ENCODE peak calls at places on chromosome 7, in nine cellular contexts. One of them, this sample, is unnamed.

GRCh38 chr7:109873296-109873695 is 1217.6 kb upstream of the LRRN3 start:
- DNase-seq in psoas muscle: no peak
- DNase-seq in GM23338: peak
- DNase-seq in activated naive CD4-positive, alpha-beta T cell treated with Interleukin-2 at 50 U/mL for 16 hours: no peak
- DNase-seq in lower lobe of right lung: no peak
- DNase-seq in T follicular helper cell: no peak
- DNase-seq in iris pigment epithelial cell: no peak
- DNase-seq in spleen: no peak
- DNase-seq in activated CD8-positive, alpha-beta T cell treated with anti-CD3 and anti-CD28 coated beads, Interleukin-2, amount 10 ng/mL, durations not matched to agents 7 days and 5 days: no peak
- DNase-seq in this sample: no peak

GRCh38 chr7:4747746-4748145 is 27.7 kb upstream of the AP5Z1 start:
- DNase-seq in psoas muscle: no peak
- DNase-seq in GM23338: no peak
- DNase-seq in activated naive CD4-positive, alpha-beta T cell treated with Interleukin-2 at 50 U/mL for 16 hours: no peak
- DNase-seq in lower lobe of right lung: no peak
- DNase-seq in T follicular helper cell: no peak
- DNase-seq in iris pigment epithelial cell: no peak
- DNase-seq in spleen: no peak
- DNase-seq in activated CD8-positive, alpha-beta T cell treated with anti-CD3 and anti-CD28 coated beads, Interleukin-2, amount 10 ng/mL, durations not matched to agents 7 days and 5 days: no peak
- DNase-seq in this sample: no peak

GRCh38 chr7:135486258-135486657 is 23.6 kb downstream of the CNOT4 start:
- DNase-seq in psoas muscle: no peak
- DNase-seq in GM23338: no peak
- DNase-seq in activated naive CD4-positive, alpha-beta T cell treated with Interleukin-2 at 50 U/mL for 16 hours: no peak
- DNase-seq in lower lobe of right lung: no peak
- DNase-seq in T follicular helper cell: no peak
- DNase-seq in iris pigment epithelial cell: peak
- DNase-seq in spleen: no peak
- DNase-seq in activated CD8-positive, alpha-beta T cell treated with anti-CD3 and anti-CD28 coated beads, Interleukin-2, amount 10 ng/mL, durations not matched to agents 7 days and 5 days: no peak
- DNase-seq in this sample: no peak

GRCh38 chr7:69373171-69374035 is 224.9 kb upstream of the AUTS2 start:
- DNase-seq in psoas muscle: no peak
- DNase-seq in GM23338: no peak
- DNase-seq in activated naive CD4-positive, alpha-beta T cell treated with Interleukin-2 at 50 U/mL for 16 hours: no peak
- DNase-seq in lower lobe of right lung: no peak
- DNase-seq in T follicular helper cell: no peak
- DNase-seq in iris pigment epithelial cell: peak
- DNase-seq in spleen: no peak
- DNase-seq in activated CD8-positive, alpha-beta T cell treated with anti-CD3 and anti-CD28 coated beads, Interleukin-2, amount 10 ng/mL, durations not matched to agents 7 days and 5 days: no peak
- DNase-seq in this sample: no peak

GRCh38 chr7:94763268-94763667 is 107.3 kb upstream of the SGCE start:
- DNase-seq in psoas muscle: no peak
- DNase-seq in GM23338: no peak
- DNase-seq in activated naive CD4-positive, alpha-beta T cell treated with Interleukin-2 at 50 U/mL for 16 hours: no peak
- DNase-seq in lower lobe of right lung: no peak
- DNase-seq in T follicular helper cell: no peak
- DNase-seq in iris pigment epithelial cell: peak
- DNase-seq in spleen: no peak
- DNase-seq in activated CD8-positive, alpha-beta T cell treated with anti-CD3 and anti-CD28 coated beads, Interleukin-2, amount 10 ng/mL, durations not matched to agents 7 days and 5 days: no peak
- DNase-seq in this sample: no peak

GRCh38 chr7:112212516-112213036 is 6.1 kb downstream of the ZNF277 start:
- DNase-seq in psoas muscle: no peak
- DNase-seq in GM23338: no peak
- DNase-seq in activated naive CD4-positive, alpha-beta T cell treated with Interleukin-2 at 50 U/mL for 16 hours: no peak
- DNase-seq in lower lobe of right lung: no peak
- DNase-seq in T follicular helper cell: no peak
- DNase-seq in iris pigment epithelial cell: peak
- DNase-seq in spleen: no peak
- DNase-seq in activated CD8-positive, alpha-beta T cell treated with anti-CD3 and anti-CD28 coated beads, Interleukin-2, amount 10 ng/mL, durations not matched to agents 7 days and 5 days: no peak
- DNase-seq in this sample: no peak

GRCh38 chr7:7761340-7761973 is 43.0 kb upstream of the RPA3 start:
- DNase-seq in psoas muscle: no peak
- DNase-seq in GM23338: no peak
- DNase-seq in activated naive CD4-positive, alpha-beta T cell treated with Interleukin-2 at 50 U/mL for 16 hours: no peak
- DNase-seq in lower lobe of right lung: no peak
- DNase-seq in T follicular helper cell: no peak
- DNase-seq in iris pigment epithelial cell: peak
- DNase-seq in spleen: no peak
- DNase-seq in activated CD8-positive, alpha-beta T cell treated with anti-CD3 and anti-CD28 coated beads, Interleukin-2, amount 10 ng/mL, durations not matched to agents 7 days and 5 days: no peak
- DNase-seq in this sample: no peak

GRCh38 chr7:121994625-121995410 is 121.9 kb downstream of the PTPRZ1 start:
- DNase-seq in psoas muscle: no peak
- DNase-seq in GM23338: peak
- DNase-seq in activated naive CD4-positive, alpha-beta T cell treated with Interleukin-2 at 50 U/mL for 16 hours: peak
- DNase-seq in lower lobe of right lung: no peak
- DNase-seq in T follicular helper cell: peak
- DNase-seq in iris pigment epithelial cell: peak
- DNase-seq in spleen: no peak
- DNase-seq in activated CD8-positive, alpha-beta T cell treated with anti-CD3 and anti-CD28 coated beads, Interleukin-2, amount 10 ng/mL, durations not matched to agents 7 days and 5 days: peak
- DNase-seq in this sample: peak

GRCh38 chr7:13751771-13752170 is 237.7 kb downstream of the ETV1 start:
- DNase-seq in psoas muscle: no peak
- DNase-seq in GM23338: no peak
- DNase-seq in activated naive CD4-positive, alpha-beta T cell treated with Interleukin-2 at 50 U/mL for 16 hours: no peak
- DNase-seq in lower lobe of right lung: no peak
- DNase-seq in T follicular helper cell: no peak
- DNase-seq in iris pigment epithelial cell: no peak
- DNase-seq in spleen: no peak
- DNase-seq in activated CD8-positive, alpha-beta T cell treated with anti-CD3 and anti-CD28 coated beads, Interleukin-2, amount 10 ng/mL, durations not matched to agents 7 days and 5 days: no peak
- DNase-seq in this sample: no peak

GRCh38 chr7:2856388-2857169 is 12.5 kb upstream of the GNA12 start:
- DNase-seq in psoas muscle: no peak
- DNase-seq in GM23338: peak
- DNase-seq in activated naive CD4-positive, alpha-beta T cell treated with Interleukin-2 at 50 U/mL for 16 hours: no peak
- DNase-seq in lower lobe of right lung: no peak
- DNase-seq in T follicular helper cell: no peak
- DNase-seq in iris pigment epithelial cell: no peak
- DNase-seq in spleen: no peak
- DNase-seq in activated CD8-positive, alpha-beta T cell treated with anti-CD3 and anti-CD28 coated beads, Interleukin-2, amount 10 ng/mL, durations not matched to agents 7 days and 5 days: no peak
- DNase-seq in this sample: no peak

GRCh38 chr7:17236603-17237002 is 61.8 kb upstream of the AHR start:
- DNase-seq in psoas muscle: no peak
- DNase-seq in GM23338: no peak
- DNase-seq in activated naive CD4-positive, alpha-beta T cell treated with Interleukin-2 at 50 U/mL for 16 hours: no peak
- DNase-seq in lower lobe of right lung: no peak
- DNase-seq in T follicular helper cell: no peak
- DNase-seq in iris pigment epithelial cell: peak
- DNase-seq in spleen: no peak
- DNase-seq in activated CD8-positive, alpha-beta T cell treated with anti-CD3 and anti-CD28 coated beads, Interleukin-2, amount 10 ng/mL, durations not matched to agents 7 days and 5 days: no peak
- DNase-seq in this sample: no peak

GRCh38 chr7:132998763-132999162 is 83.1 kb downstream of the CHCHD3 start:
- DNase-seq in psoas muscle: no peak
- DNase-seq in GM23338: peak
- DNase-seq in activated naive CD4-positive, alpha-beta T cell treated with Interleukin-2 at 50 U/mL for 16 hours: no peak
- DNase-seq in lower lobe of right lung: no peak
- DNase-seq in T follicular helper cell: no peak
- DNase-seq in iris pigment epithelial cell: no peak
- DNase-seq in spleen: no peak
- DNase-seq in activated CD8-positive, alpha-beta T cell treated with anti-CD3 and anti-CD28 coated beads, Interleukin-2, amount 10 ng/mL, durations not matched to agents 7 days and 5 days: no peak
- DNase-seq in this sample: no peak

GRCh38 chr7:44964384-44964830 is 14.4 kb downstream of the MYO1G start:
- DNase-seq in psoas muscle: no peak
- DNase-seq in GM23338: peak
- DNase-seq in activated naive CD4-positive, alpha-beta T cell treated with Interleukin-2 at 50 U/mL for 16 hours: no peak
- DNase-seq in lower lobe of right lung: no peak
- DNase-seq in T follicular helper cell: no peak
- DNase-seq in iris pigment epithelial cell: peak
- DNase-seq in spleen: no peak
- DNase-seq in activated CD8-positive, alpha-beta T cell treated with anti-CD3 and anti-CD28 coated beads, Interleukin-2, amount 10 ng/mL, durations not matched to agents 7 days and 5 days: peak
- DNase-seq in this sample: peak

GRCh38 chr7:72405389-72405788 is 6.7 kb downstream of the CALN1 start:
- DNase-seq in psoas muscle: no peak
- DNase-seq in GM23338: no peak
- DNase-seq in activated naive CD4-positive, alpha-beta T cell treated with Interleukin-2 at 50 U/mL for 16 hours: no peak
- DNase-seq in lower lobe of right lung: peak
- DNase-seq in T follicular helper cell: no peak
- DNase-seq in iris pigment epithelial cell: no peak
- DNase-seq in spleen: no peak
- DNase-seq in activated CD8-positive, alpha-beta T cell treated with anti-CD3 and anti-CD28 coated beads, Interleukin-2, amount 10 ng/mL, durations not matched to agents 7 days and 5 days: no peak
- DNase-seq in this sample: no peak

GRCh38 chr7:69067397-69067796 is 530.9 kb upstream of the AUTS2 start:
- DNase-seq in psoas muscle: no peak
- DNase-seq in GM23338: peak
- DNase-seq in activated naive CD4-positive, alpha-beta T cell treated with Interleukin-2 at 50 U/mL for 16 hours: no peak
- DNase-seq in lower lobe of right lung: peak
- DNase-seq in T follicular helper cell: no peak
- DNase-seq in iris pigment epithelial cell: no peak
- DNase-seq in spleen: no peak
- DNase-seq in activated CD8-positive, alpha-beta T cell treated with anti-CD3 and anti-CD28 coated beads, Interleukin-2, amount 10 ng/mL, durations not matched to agents 7 days and 5 days: no peak
- DNase-seq in this sample: peak

GRCh38 chr7:157975401-157976372 is 611.9 kb downstream of the PTPRN2 start:
- DNase-seq in psoas muscle: peak
- DNase-seq in GM23338: no peak
- DNase-seq in activated naive CD4-positive, alpha-beta T cell treated with Interleukin-2 at 50 U/mL for 16 hours: no peak
- DNase-seq in lower lobe of right lung: no peak
- DNase-seq in T follicular helper cell: no peak
- DNase-seq in iris pigment epithelial cell: no peak
- DNase-seq in spleen: peak
- DNase-seq in activated CD8-positive, alpha-beta T cell treated with anti-CD3 and anti-CD28 coated beads, Interleukin-2, amount 10 ng/mL, durations not matched to agents 7 days and 5 days: no peak
- DNase-seq in this sample: no peak

This sample was measured in ELF-1.